ENCODE peak calls at places on chromosomes 2 and 18, in ten cellular contexts. One of them, this sample, is unnamed.
A peak's percentile ranks its signal among the peaks of the same experiment; 100 is the strongest.

GRCh38 chr2:215685218-215685962 is 249.5 kb upstream of the FN1 start:
- DNase-seq in HCEC 1CT: peak; percentile 51
- DNase-seq in Kasumi-1: no peak
- DNase-seq in fibroblast of pulmonary artery: no peak
- DNase-seq in Ammon's horn: no peak
- DNase-seq in AG04449: no peak
- DNase-seq in ELR: no peak
- DNase-seq in hypothalamus: no peak
- DNase-seq in memory B cell: no peak
- DNase-seq in NCI-H2029: no peak
- DNase-seq in this sample: no peak

GRCh38 chr2:224416656-224417360 is 14.9 kb upstream of the FAM124B start:
- DNase-seq in HCEC 1CT: no peak
- DNase-seq in Kasumi-1: no peak
- DNase-seq in fibroblast of pulmonary artery: no peak
- DNase-seq in Ammon's horn: no peak
- DNase-seq in AG04449: no peak
- DNase-seq in ELR: no peak
- DNase-seq in hypothalamus: no peak
- DNase-seq in memory B cell: no peak
- DNase-seq in NCI-H2029: no peak
- DNase-seq in this sample: no peak

GRCh38 chr2:211133766-211134165 is 577.4 kb downstream of the CPS1 start:
- DNase-seq in HCEC 1CT: no peak
- DNase-seq in Kasumi-1: no peak
- DNase-seq in fibroblast of pulmonary artery: peak; percentile 17
- DNase-seq in Ammon's horn: no peak
- DNase-seq in AG04449: no peak
- DNase-seq in ELR: no peak
- DNase-seq in hypothalamus: no peak
- DNase-seq in memory B cell: no peak
- DNase-seq in NCI-H2029: no peak
- DNase-seq in this sample: no peak

GRCh38 chr2:151999058-151999457 is 99.8 kb downstream of the CACNB4 start:
- DNase-seq in HCEC 1CT: peak; percentile 61
- DNase-seq in Kasumi-1: peak; percentile 91
- DNase-seq in fibroblast of pulmonary artery: peak; percentile 47
- DNase-seq in Ammon's horn: peak; percentile 74
- DNase-seq in AG04449: no peak
- DNase-seq in ELR: peak; percentile 74
- DNase-seq in hypothalamus: peak; percentile 5
- DNase-seq in memory B cell: peak; percentile 21
- DNase-seq in NCI-H2029: peak; percentile 16
- DNase-seq in this sample: no peak

GRCh38 chr18:63532471-63532870 is 9.7 kb upstream of the SERPINB12 start:
- DNase-seq in HCEC 1CT: no peak
- DNase-seq in Kasumi-1: no peak
- DNase-seq in fibroblast of pulmonary artery: no peak
- DNase-seq in Ammon's horn: no peak
- DNase-seq in AG04449: no peak
- DNase-seq in ELR: no peak
- DNase-seq in hypothalamus: no peak
- DNase-seq in memory B cell: no peak
- DNase-seq in NCI-H2029: no peak
- DNase-seq in this sample: no peak

GRCh38 chr2:149023091-149023490 is 15.4 kb upstream of the LYPD6B start:
- DNase-seq in HCEC 1CT: no peak
- DNase-seq in Kasumi-1: no peak
- DNase-seq in fibroblast of pulmonary artery: no peak
- DNase-seq in Ammon's horn: no peak
- DNase-seq in AG04449: no peak
- DNase-seq in ELR: no peak
- DNase-seq in hypothalamus: no peak
- DNase-seq in memory B cell: no peak
- DNase-seq in NCI-H2029: no peak
- DNase-seq in this sample: no peak

GRCh38 chr2:46869621-46870020 is 46.0 kb downstream of the MCFD2 start:
- DNase-seq in HCEC 1CT: no peak
- DNase-seq in Kasumi-1: no peak
- DNase-seq in fibroblast of pulmonary artery: no peak
- DNase-seq in Ammon's horn: no peak
- DNase-seq in AG04449: no peak
- DNase-seq in ELR: no peak
- DNase-seq in hypothalamus: no peak
- DNase-seq in memory B cell: no peak
- DNase-seq in NCI-H2029: no peak
- DNase-seq in this sample: no peak

GRCh38 chr2:210528716-210529115 is 27.7 kb upstream of the CPS1 start:
- DNase-seq in HCEC 1CT: peak; percentile 46
- DNase-seq in Kasumi-1: no peak
- DNase-seq in fibroblast of pulmonary artery: no peak
- DNase-seq in Ammon's horn: no peak
- DNase-seq in AG04449: no peak
- DNase-seq in ELR: peak; percentile 14
- DNase-seq in hypothalamus: no peak
- DNase-seq in memory B cell: no peak
- DNase-seq in NCI-H2029: no peak
- DNase-seq in this sample: no peak

GRCh38 chr2:64727843-64728463 is 74.2 kb upstream of the SERTAD2 start:
- DNase-seq in HCEC 1CT: no peak
- DNase-seq in Kasumi-1: no peak
- DNase-seq in fibroblast of pulmonary artery: no peak
- DNase-seq in Ammon's horn: no peak
- DNase-seq in AG04449: no peak
- DNase-seq in ELR: no peak
- DNase-seq in hypothalamus: no peak
- DNase-seq in memory B cell: no peak
- DNase-seq in NCI-H2029: no peak
- DNase-seq in this sample: no peak

GRCh38 chr2:133608291-133608690 is 40.0 kb upstream of the NCKAP5 start:
- DNase-seq in HCEC 1CT: no peak
- DNase-seq in Kasumi-1: no peak
- DNase-seq in fibroblast of pulmonary artery: no peak
- DNase-seq in Ammon's horn: no peak
- DNase-seq in AG04449: no peak
- DNase-seq in ELR: peak; percentile 14
- DNase-seq in hypothalamus: no peak
- DNase-seq in memory B cell: no peak
- DNase-seq in NCI-H2029: no peak
- DNase-seq in this sample: no peak

GRCh38 chr2:177525351-177525750 is 132.8 kb downstream of the AGPS start:
- DNase-seq in HCEC 1CT: no peak
- DNase-seq in Kasumi-1: no peak
- DNase-seq in fibroblast of pulmonary artery: no peak
- DNase-seq in Ammon's horn: no peak
- DNase-seq in AG04449: no peak
- DNase-seq in ELR: no peak
- DNase-seq in hypothalamus: no peak
- DNase-seq in memory B cell: no peak
- DNase-seq in NCI-H2029: no peak
- DNase-seq in this sample: no peak

GRCh38 chr2:172735646-172736418 is at the start of gene RAPGEF4:
- DNase-seq in HCEC 1CT: no peak
- DNase-seq in Kasumi-1: no peak
- DNase-seq in fibroblast of pulmonary artery: no peak
- DNase-seq in Ammon's horn: no peak
- DNase-seq in AG04449: no peak
- DNase-seq in ELR: peak; percentile 8
- DNase-seq in hypothalamus: no peak
- DNase-seq in memory B cell: no peak
- DNase-seq in NCI-H2029: no peak
- DNase-seq in this sample: no peak

GRCh38 chr2:1605102-1605501 is 139.2 kb downstream of the PXDN start:
- DNase-seq in HCEC 1CT: no peak
- DNase-seq in Kasumi-1: no peak
- DNase-seq in fibroblast of pulmonary artery: peak; percentile 83
- DNase-seq in Ammon's horn: no peak
- DNase-seq in AG04449: no peak
- DNase-seq in ELR: peak; percentile 53
- DNase-seq in hypothalamus: no peak
- DNase-seq in memory B cell: no peak
- DNase-seq in NCI-H2029: no peak
- DNase-seq in this sample: no peak

GRCh38 chr2:156423674-156424282 is 12.4 kb upstream of the GPD2 start:
- DNase-seq in HCEC 1CT: no peak
- DNase-seq in Kasumi-1: no peak
- DNase-seq in fibroblast of pulmonary artery: no peak
- DNase-seq in Ammon's horn: no peak
- DNase-seq in AG04449: no peak
- DNase-seq in ELR: no peak
- DNase-seq in hypothalamus: no peak
- DNase-seq in memory B cell: no peak
- DNase-seq in NCI-H2029: peak; percentile 53
- DNase-seq in this sample: no peak

GRCh38 chr18:50849448-50849847 is 29.5 kb upstream of the ME2 start:
- DNase-seq in HCEC 1CT: no peak
- DNase-seq in Kasumi-1: no peak
- DNase-seq in fibroblast of pulmonary artery: peak; percentile 57
- DNase-seq in Ammon's horn: no peak
- DNase-seq in AG04449: no peak
- DNase-seq in ELR: no peak
- DNase-seq in hypothalamus: no peak
- DNase-seq in memory B cell: no peak
- DNase-seq in NCI-H2029: no peak
- DNase-seq in this sample: no peak

GRCh38 chr2:183416741-183417140 is 292.5 kb downstream of the NUP35 start:
- DNase-seq in HCEC 1CT: no peak
- DNase-seq in Kasumi-1: no peak
- DNase-seq in fibroblast of pulmonary artery: no peak
- DNase-seq in Ammon's horn: no peak
- DNase-seq in AG04449: no peak
- DNase-seq in ELR: no peak
- DNase-seq in hypothalamus: no peak
- DNase-seq in memory B cell: no peak
- DNase-seq in NCI-H2029: no peak
- DNase-seq in this sample: no peak

GRCh38 chr2:191087311-191087710 is 63.5 kb downstream of the STAT4 start:
- DNase-seq in HCEC 1CT: no peak
- DNase-seq in Kasumi-1: no peak
- DNase-seq in fibroblast of pulmonary artery: no peak
- DNase-seq in Ammon's horn: no peak
- DNase-seq in AG04449: no peak
- DNase-seq in ELR: no peak
- DNase-seq in hypothalamus: no peak
- DNase-seq in memory B cell: no peak
- DNase-seq in NCI-H2029: no peak
- DNase-seq in this sample: no peak

GRCh38 chr2:130183500-130184373 is 1.7 kb downstream of the MZT2B start:
- DNase-seq in HCEC 1CT: peak; percentile 1
- DNase-seq in Kasumi-1: no peak
- DNase-seq in fibroblast of pulmonary artery: peak; percentile 31
- DNase-seq in Ammon's horn: peak; percentile 39
- DNase-seq in AG04449: no peak
- DNase-seq in ELR: no peak
- DNase-seq in hypothalamus: peak; percentile 30
- DNase-seq in memory B cell: no peak
- DNase-seq in NCI-H2029: no peak
- DNase-seq in this sample: no peak

GRCh38 chr18:49207373-49207772 is 253.1 kb downstream of the DYM start:
- DNase-seq in HCEC 1CT: no peak
- DNase-seq in Kasumi-1: no peak
- DNase-seq in fibroblast of pulmonary artery: peak; percentile 31
- DNase-seq in Ammon's horn: no peak
- DNase-seq in AG04449: no peak
- DNase-seq in ELR: peak; percentile 79
- DNase-seq in hypothalamus: no peak
- DNase-seq in memory B cell: no peak
- DNase-seq in NCI-H2029: no peak
- DNase-seq in this sample: no peak

GRCh38 chr2:232522014-232522854 is 2.0 kb downstream of the PRSS56 start:
- DNase-seq in HCEC 1CT: no peak
- DNase-seq in Kasumi-1: no peak
- DNase-seq in fibroblast of pulmonary artery: peak; percentile 23
- DNase-seq in Ammon's horn: no peak
- DNase-seq in AG04449: no peak
- DNase-seq in ELR: peak; percentile 45
- DNase-seq in hypothalamus: peak; percentile 11
- DNase-seq in memory B cell: peak; percentile 88
- DNase-seq in NCI-H2029: no peak
- DNase-seq in this sample: no peak

GRCh38 chr2:84302513-84303412 is 156.3 kb downstream of the SUCLG1 start:
- DNase-seq in HCEC 1CT: peak; percentile 9
- DNase-seq in Kasumi-1: peak; percentile 88
- DNase-seq in fibroblast of pulmonary artery: peak; percentile 57
- DNase-seq in Ammon's horn: peak; percentile 82
- DNase-seq in AG04449: no peak
- DNase-seq in ELR: peak; percentile 67
- DNase-seq in hypothalamus: peak; percentile 32
- DNase-seq in memory B cell: no peak
- DNase-seq in NCI-H2029: peak; percentile 24
- DNase-seq in this sample: no peak

GRCh38 chr2:21317131-21317530 is 193.4 kb downstream of the TDRD15 start:
- DNase-seq in HCEC 1CT: no peak
- DNase-seq in Kasumi-1: peak; percentile 7
- DNase-seq in fibroblast of pulmonary artery: peak; percentile 21
- DNase-seq in Ammon's horn: peak; percentile 84
- DNase-seq in AG04449: no peak
- DNase-seq in ELR: peak; percentile 18
- DNase-seq in hypothalamus: peak; percentile 62
- DNase-seq in memory B cell: peak; percentile 13
- DNase-seq in NCI-H2029: peak; percentile 12
- DNase-seq in this sample: no peak

GRCh38 chr2:234793211-234793610 is 158.6 kb upstream of the SH3BP4 start:
- DNase-seq in HCEC 1CT: no peak
- DNase-seq in Kasumi-1: no peak
- DNase-seq in fibroblast of pulmonary artery: no peak
- DNase-seq in Ammon's horn: peak; percentile 17
- DNase-seq in AG04449: no peak
- DNase-seq in ELR: no peak
- DNase-seq in hypothalamus: no peak
- DNase-seq in memory B cell: no peak
- DNase-seq in NCI-H2029: no peak
- DNase-seq in this sample: no peak

GRCh38 chr2:189163889-189164288 is 15.7 kb downstream of the COL5A2 start:
- DNase-seq in HCEC 1CT: peak; percentile 80
- DNase-seq in Kasumi-1: no peak
- DNase-seq in fibroblast of pulmonary artery: peak; percentile 60
- DNase-seq in Ammon's horn: no peak
- DNase-seq in AG04449: no peak
- DNase-seq in ELR: peak; percentile 80
- DNase-seq in hypothalamus: no peak
- DNase-seq in memory B cell: no peak
- DNase-seq in NCI-H2029: no peak
- DNase-seq in this sample: peak; percentile 59

GRCh38 chr2:71711470-71711857 is 258.1 kb downstream of the DYSF start:
- DNase-seq in HCEC 1CT: peak; percentile 49
- DNase-seq in Kasumi-1: no peak
- DNase-seq in fibroblast of pulmonary artery: peak; percentile 36
- DNase-seq in Ammon's horn: no peak
- DNase-seq in AG04449: no peak
- DNase-seq in ELR: peak; percentile 31
- DNase-seq in hypothalamus: no peak
- DNase-seq in memory B cell: no peak
- DNase-seq in NCI-H2029: no peak
- DNase-seq in this sample: peak; percentile 76

GRCh38 chr2:221097949-221098348 is 474.2 kb downstream of the EPHA4 start:
- DNase-seq in HCEC 1CT: no peak
- DNase-seq in Kasumi-1: no peak
- DNase-seq in fibroblast of pulmonary artery: no peak
- DNase-seq in Ammon's horn: no peak
- DNase-seq in AG04449: no peak
- DNase-seq in ELR: no peak
- DNase-seq in hypothalamus: no peak
- DNase-seq in memory B cell: no peak
- DNase-seq in NCI-H2029: no peak
- DNase-seq in this sample: no peak

GRCh38 chr2:225310745-225311144 is 88.8 kb upstream of the NYAP2 start:
- DNase-seq in HCEC 1CT: no peak
- DNase-seq in Kasumi-1: no peak
- DNase-seq in fibroblast of pulmonary artery: no peak
- DNase-seq in Ammon's horn: no peak
- DNase-seq in AG04449: no peak
- DNase-seq in ELR: no peak
- DNase-seq in hypothalamus: no peak
- DNase-seq in memory B cell: no peak
- DNase-seq in NCI-H2029: peak; percentile 7
- DNase-seq in this sample: no peak

GRCh38 chr2:73893764-73894474 is 1.1 kb downstream of the ACTG2 start:
- DNase-seq in HCEC 1CT: no peak
- DNase-seq in Kasumi-1: no peak
- DNase-seq in fibroblast of pulmonary artery: no peak
- DNase-seq in Ammon's horn: no peak
- DNase-seq in AG04449: no peak
- DNase-seq in ELR: no peak
- DNase-seq in hypothalamus: no peak
- DNase-seq in memory B cell: no peak
- DNase-seq in NCI-H2029: no peak
- DNase-seq in this sample: no peak